ENCODE peak calls at places on chromosome 14, in five cellular contexts. I is IMR-90, W is left lung, A is GM23338, R is A549. G is an unnamed sample.
A peak's percentile ranks its signal among the peaks of the same experiment; 100 is the strongest.

GRCh38 chr14:97166497-97166896 is 369.3 kb downstream of the VRK1 start:
- DNase-seq in I (no peak), A (no peak), W (no peak), R (no peak), G (no peak)

GRCh38 chr14:66398437-66398836 is 87.7 kb upstream of the CCDC196 start:
- DNase-seq in I (no peak), R (no peak), A (no peak), W (no peak), G (no peak)

GRCh38 chr14:57066887-57067513 is 201.7 kb downstream of the EXOC5 start:
- DNase-seq in A (peak; percentile 83), R (peak; percentile 52), I (peak; percentile 2), W (peak; percentile 68), G (peak; percentile 36)

GRCh38 chr14:94926176-94926575 is 156.3 kb upstream of the GSC start:
- DNase-seq in A (no peak), R (no peak), W (no peak), I (no peak), G (no peak)

GRCh38 chr14:61250063-61250462 is 31.1 kb downstream of the TMEM30B start:
- DNase-seq in I (no peak), W (no peak), A (no peak), R (no peak), G (no peak)

GRCh38 chr14:99649219-99649618 is 4.3 kb downstream of the HHIPL1 start:
- DNase-seq in W (peak; percentile 20), R (no peak), A (no peak), I (peak; percentile 62), G (peak; percentile 67)

GRCh38 chr14:96104469-96105057 is 65.4 kb downstream of the C14orf132 start:
- DNase-seq in A (no peak), R (peak; percentile 95), W (peak; percentile 79), I (peak; percentile 100), G (peak; percentile 99)

GRCh38 chr14:104968541-104969401 is 9.4 kb downstream of the AHNAK2 start:
- DNase-seq in A (no peak), W (peak; percentile 71), R (peak; percentile 79), I (no peak), G (peak; percentile 37)

GRCh38 chr14:24347140-24347539 is 7.3 kb upstream of the RIPK3 start:
- DNase-seq in I (no peak), W (no peak), A (no peak), R (no peak), G (no peak)

GRCh38 chr14:68552597-68552996 is 240.3 kb downstream of the ZFP36L1 start:
- DNase-seq in A (no peak), R (no peak), W (no peak), I (peak; percentile 20), G (peak; percentile 33)

GRCh38 chr14:68791078-68791983 is 1.5 kb downstream of the ZFP36L1 start:
- DNase-seq in R (peak; percentile 38), I (no peak), A (peak; percentile 43), W (no peak), G (peak; percentile 57)

GRCh38 chr14:60561845-60562746 is 53.1 kb downstream of the SIX6 start:
- DNase-seq in A (peak; percentile 94), R (peak; percentile 81), W (no peak), I (peak; percentile 82), G (peak; percentile 92)

GRCh38 chr14:33592298-33592697 is 358.6 kb downstream of the EGLN3 start:
- DNase-seq in A (no peak), R (no peak), I (no peak), W (no peak), G (peak; percentile 54)

GRCh38 chr14:73663548-73664212 is 18.9 kb downstream of the DNAL1 start:
- DNase-seq in W (no peak), R (no peak), A (peak; percentile 12), I (no peak), G (no peak)

GRCh38 chr14:67553547-67553946 is 20.5 kb downstream of the PLEKHH1 start:
- DNase-seq in I (no peak), A (no peak), W (no peak), R (no peak), G (no peak)

GRCh38 chr14:35952584-35952983 is 126.4 kb downstream of the BRMS1L start:
- DNase-seq in R (no peak), I (no peak), W (no peak), A (no peak), G (no peak)

GRCh38 chr14:84208451-84208850 is 1321.5 kb upstream of the FLRT2 start:
- DNase-seq in I (no peak), R (no peak), W (no peak), A (no peak), G (no peak)

GRCh38 chr14:104546021-104546491 is 33.5 kb upstream of the C14orf180 start:
- DNase-seq in R (no peak), I (no peak), A (no peak), W (no peak), G (no peak)

GRCh38 chr14:82537831-82538230 is 1004.2 kb upstream of the SEL1L start:
- DNase-seq in R (no peak), A (no peak), I (no peak), W (no peak), G (peak; percentile 0)

GRCh38 chr14:36227802-36228201 is 51.3 kb upstream of the PTCSC3 start:
- DNase-seq in A (no peak), R (no peak), I (peak; percentile 52), W (no peak), G (peak; percentile 29)

GRCh38 chr14:22971152-22971551 is 11.2 kb downstream of the AJUBA start:
- DNase-seq in I (no peak), R (no peak), W (no peak), A (no peak), G (no peak)

GRCh38 chr14:78737116-78737515 is 566.9 kb downstream of the NRXN3 start:
- DNase-seq in R (no peak), A (no peak), W (no peak), I (no peak), G (no peak)

GRCh38 chr14:61147369-61147897 is 133.7 kb downstream of the TMEM30B start:
- DNase-seq in R (no peak), I (peak; percentile 84), W (no peak), A (no peak), G (peak; percentile 72)

GRCh38 chr14:65431951-65432350 is 19.4 kb downstream of the FUT8 start:
- DNase-seq in I (peak; percentile 33), R (no peak), W (no peak), A (no peak), G (peak; percentile 85)

GRCh38 chr14:80974338-80975078 is 19.1 kb downstream of the TSHR start:
- DNase-seq in I (no peak), W (no peak), R (no peak), A (no peak), G (peak; percentile 12)

GRCh38 chr14:68919129-68919927 is 59.8 kb downstream of the ACTN1 start:
- DNase-seq in A (no peak), W (no peak), R (no peak), I (no peak), G (no peak)

GRCh38 chr14:49551569-49551968 is 34.6 kb downstream of the RPS29 start:
- DNase-seq in A (no peak), W (no peak), I (no peak), R (no peak), G (no peak)

GRCh38 chr14:39488600-39488999 is 56.4 kb upstream of the FBXO33 start:
- DNase-seq in W (no peak), I (peak; percentile 12), R (no peak), A (peak; percentile 93), G (no peak)

GRCh38 chr14:49992901-49993335 is 100.0 kb downstream of the ARF6 start:
- DNase-seq in A (no peak), W (no peak), R (peak; percentile 88), I (peak; percentile 91), G (peak; percentile 72)

GRCh38 chr14:33839193-33840076 is 111.4 kb downstream of the EGLN3 start:
- DNase-seq in R (peak; percentile 42), A (peak; percentile 79), W (peak; percentile 47), I (peak; percentile 40), G (peak; percentile 67)

GRCh38 chr14:36268957-36269734 is 51.3 kb downstream of the MBIP start:
- DNase-seq in I (no peak), W (no peak), R (no peak), A (peak; percentile 81), G (no peak)

GRCh38 chr14:103298620-103299019 is 35.4 kb upstream of the EIF5 start:
- DNase-seq in A (no peak), I (no peak), R (peak; percentile 24), W (no peak), G (no peak)
- TF ChIP-seq CTCF in A (peak; percentile 35), I (no peak), R (no peak), W (no peak), G (no peak)

GRCh38 chr14:100904307-100905019 is 941 bp upstream of the RTL1 start:
- DNase-seq in I (no peak), R (peak; percentile 34), W (no peak), A (peak; percentile 88), G (no peak)

GRCh38 chr14:100905166-100905565 is 1.6 kb upstream of the RTL1 start:
- DNase-seq in W (no peak), A (no peak), I (no peak), R (no peak), G (no peak)

GRCh38 chr14:100903672-100904185 is at the start of gene RTL1:
- DNase-seq in I (no peak), R (no peak), A (no peak), W (no peak), G (no peak)

GRCh38 chr14:100907240-100907639 is 3.7 kb upstream of the RTL1 start:
- DNase-seq in I (no peak), R (no peak), W (no peak), A (no peak), G (no peak)

GRCh38 chr14:100906420-100906819 is 2.9 kb upstream of the RTL1 start:
- DNase-seq in A (peak; percentile 70), I (no peak), W (no peak), R (no peak), G (no peak)
- TF ChIP-seq CTCF in A (peak; percentile 71), I (peak; percentile 13), W (no peak), R (peak; percentile 51), G (peak; percentile 31)

DNA sequence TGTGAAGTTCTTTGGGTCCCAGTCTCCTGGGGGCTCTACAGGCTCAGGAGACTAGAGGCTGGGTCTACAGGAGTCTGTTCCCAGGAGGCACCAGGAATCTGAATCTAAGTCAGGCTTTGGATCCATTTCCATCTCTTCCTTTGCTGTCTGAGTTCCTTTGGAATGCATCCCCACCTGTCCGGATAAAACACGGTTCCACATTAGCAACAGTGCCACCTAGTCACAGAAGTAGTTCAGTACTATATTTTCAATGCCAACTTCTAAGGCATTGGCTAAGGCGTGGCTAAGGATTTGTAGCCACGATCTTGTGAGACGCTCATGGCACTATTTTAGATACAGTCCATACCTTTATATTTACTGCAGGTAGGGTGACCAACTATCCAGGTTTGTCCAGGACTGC is 15.1 kb downstream of the ZC2HC1C start:
- DNase-seq in W (no peak), I (no peak), A (no peak), R (no peak), G (no peak)
- TF ChIP-seq CTCF in W (no peak), I (no peak), A (peak; percentile 15), R (peak; percentile 33), G (peak; percentile 4)

GRCh38 chr14:75805646-75806045 is 144.6 kb downstream of the TTLL5 start:
- DNase-seq in W (no peak), A (no peak), I (no peak), R (no peak), G (no peak)

GRCh38 chr14:75806247-75806876 is 145.3 kb downstream of the TTLL5 start:
- DNase-seq in A (no peak), I (no peak), W (no peak), R (no peak), G (peak; percentile 45)

GRCh38 chr14:75804570-75805275 is 143.7 kb downstream of the TTLL5 start:
- DNase-seq in A (no peak), I (no peak), W (no peak), R (no peak), G (no peak)

GRCh38 chr14:75803768-75804167 is 142.7 kb downstream of the TTLL5 start:
- DNase-seq in R (no peak), I (no peak), A (peak; percentile 38), W (peak; percentile 70), G (no peak)

GRCh38 chr14:75800792-75801191 is 139.7 kb downstream of the TTLL5 start:
- DNase-seq in W (no peak), I (no peak), R (peak; percentile 4), A (peak; percentile 82), G (no peak)
- TF ChIP-seq CTCF in W (no peak), I (no peak), R (no peak), A (peak; percentile 72), G (no peak)

G was measured in choroid plexus epithelial cell.